ENCODE peak calls at places on chromosomes 4 and X, in nine cellular contexts. One of them, this sample, is unnamed.

GRCh38 chr4:9947168-9948062 is 73.9 kb downstream of the SLC2A9 start:
- DNase-seq in HFF-Myc: no peak
- DNase-seq in fibroblast of the aortic adventitia: no peak
- DNase-seq in Calu3: no peak
- DNase-seq in uterus: no peak
- DNase-seq in WTC11: no peak
- DNase-seq in mesothelial cell of epicardium: no peak
- DNase-seq in psoas muscle: no peak
- DNase-seq in MCF 10A: no peak
- DNase-seq in this sample: no peak

GRCh38 chrX:18422886-18423285 is 2.5 kb upstream of the CDKL5 start:
- DNase-seq in HFF-Myc: no peak
- DNase-seq in fibroblast of the aortic adventitia: peak
- DNase-seq in Calu3: no peak
- DNase-seq in uterus: no peak
- DNase-seq in WTC11: no peak
- DNase-seq in mesothelial cell of epicardium: no peak
- DNase-seq in psoas muscle: no peak
- DNase-seq in MCF 10A: no peak
- DNase-seq in this sample: no peak

GRCh38 chr4:127732623-127733199 is 2.5 kb downstream of the SLC25A31 start:
- DNase-seq in HFF-Myc: peak
- DNase-seq in fibroblast of the aortic adventitia: peak
- DNase-seq in Calu3: peak
- DNase-seq in uterus: no peak
- DNase-seq in WTC11: no peak
- DNase-seq in mesothelial cell of epicardium: no peak
- DNase-seq in psoas muscle: no peak
- DNase-seq in MCF 10A: peak
- DNase-seq in this sample: no peak

GRCh38 chr4:119728692-119729593 is 100.3 kb upstream of the PDE5A start:
- DNase-seq in HFF-Myc: no peak
- DNase-seq in fibroblast of the aortic adventitia: peak
- DNase-seq in Calu3: peak
- DNase-seq in uterus: no peak
- DNase-seq in WTC11: no peak
- DNase-seq in mesothelial cell of epicardium: no peak
- DNase-seq in psoas muscle: no peak
- DNase-seq in MCF 10A: peak
- DNase-seq in this sample: no peak

GRCh38 chrX:130024127-130024526 is 41.7 kb downstream of the BCORL1 start:
- DNase-seq in HFF-Myc: peak
- DNase-seq in fibroblast of the aortic adventitia: peak
- DNase-seq in Calu3: peak
- DNase-seq in uterus: peak
- DNase-seq in WTC11: peak
- DNase-seq in mesothelial cell of epicardium: no peak
- DNase-seq in psoas muscle: peak
- DNase-seq in MCF 10A: peak
- DNase-seq in this sample: peak

GRCh38 chr4:185735887-185736286 is 76.1 kb downstream of the SORBS2 start:
- DNase-seq in HFF-Myc: no peak
- DNase-seq in fibroblast of the aortic adventitia: no peak
- DNase-seq in Calu3: no peak
- DNase-seq in uterus: no peak
- DNase-seq in WTC11: no peak
- DNase-seq in mesothelial cell of epicardium: no peak
- DNase-seq in psoas muscle: no peak
- DNase-seq in MCF 10A: peak
- DNase-seq in this sample: no peak

GRCh38 chr4:186067757-186068385 is 1.1 kb upstream of the TLR3 start:
- DNase-seq in HFF-Myc: peak
- DNase-seq in fibroblast of the aortic adventitia: peak
- DNase-seq in Calu3: peak
- DNase-seq in uterus: peak
- DNase-seq in WTC11: peak
- DNase-seq in mesothelial cell of epicardium: no peak
- DNase-seq in psoas muscle: no peak
- DNase-seq in MCF 10A: peak
- DNase-seq in this sample: peak

GRCh38 chr4:89745708-89746107 is 91.3 kb downstream of the SNCA start:
- DNase-seq in HFF-Myc: no peak
- DNase-seq in fibroblast of the aortic adventitia: no peak
- DNase-seq in Calu3: no peak
- DNase-seq in uterus: no peak
- DNase-seq in WTC11: no peak
- DNase-seq in mesothelial cell of epicardium: no peak
- DNase-seq in psoas muscle: no peak
- DNase-seq in MCF 10A: no peak
- DNase-seq in this sample: no peak

GRCh38 chr4:95204873-95205272 is 343.9 kb downstream of the UNC5C start:
- DNase-seq in HFF-Myc: no peak
- DNase-seq in fibroblast of the aortic adventitia: no peak
- DNase-seq in Calu3: peak
- DNase-seq in uterus: no peak
- DNase-seq in WTC11: peak
- DNase-seq in mesothelial cell of epicardium: no peak
- DNase-seq in psoas muscle: no peak
- DNase-seq in MCF 10A: peak
- DNase-seq in this sample: no peak

GRCh38 chr4:25058796-25059195 is 28.1 kb upstream of the LGI2 start:
- DNase-seq in HFF-Myc: no peak
- DNase-seq in fibroblast of the aortic adventitia: no peak
- DNase-seq in Calu3: no peak
- DNase-seq in uterus: no peak
- DNase-seq in WTC11: no peak
- DNase-seq in mesothelial cell of epicardium: no peak
- DNase-seq in psoas muscle: no peak
- DNase-seq in MCF 10A: no peak
- DNase-seq in this sample: no peak

GRCh38 chr4:73664470-73664869 is 44.2 kb upstream of the RASSF6 start:
- DNase-seq in HFF-Myc: no peak
- DNase-seq in fibroblast of the aortic adventitia: peak
- DNase-seq in Calu3: no peak
- DNase-seq in uterus: no peak
- DNase-seq in WTC11: no peak
- DNase-seq in mesothelial cell of epicardium: no peak
- DNase-seq in psoas muscle: no peak
- DNase-seq in MCF 10A: no peak
- DNase-seq in this sample: no peak

GRCh38 chr4:7964890-7965662 is 25.4 kb upstream of the AFAP1 start:
- DNase-seq in HFF-Myc: no peak
- DNase-seq in fibroblast of the aortic adventitia: peak
- DNase-seq in Calu3: peak
- DNase-seq in uterus: peak
- DNase-seq in WTC11: no peak
- DNase-seq in mesothelial cell of epicardium: no peak
- DNase-seq in psoas muscle: peak
- DNase-seq in MCF 10A: peak
- DNase-seq in this sample: peak

GRCh38 chrX:38578152-38578551 is 16.8 kb downstream of the TSPAN7 start:
- DNase-seq in HFF-Myc: no peak
- DNase-seq in fibroblast of the aortic adventitia: no peak
- DNase-seq in Calu3: no peak
- DNase-seq in uterus: no peak
- DNase-seq in WTC11: no peak
- DNase-seq in mesothelial cell of epicardium: no peak
- DNase-seq in psoas muscle: no peak
- DNase-seq in MCF 10A: no peak
- DNase-seq in this sample: no peak

GRCh38 chrX:78532363-78532762 is 126.8 kb downstream of the RTL3 start:
- DNase-seq in HFF-Myc: no peak
- DNase-seq in fibroblast of the aortic adventitia: peak
- DNase-seq in Calu3: no peak
- DNase-seq in uterus: no peak
- DNase-seq in WTC11: no peak
- DNase-seq in mesothelial cell of epicardium: no peak
- DNase-seq in psoas muscle: no peak
- DNase-seq in MCF 10A: no peak
- DNase-seq in this sample: no peak

GRCh38 chr4:136301773-136302172 is 1230.5 kb downstream of the PCDH18 start:
- DNase-seq in HFF-Myc: no peak
- DNase-seq in fibroblast of the aortic adventitia: no peak
- DNase-seq in Calu3: no peak
- DNase-seq in uterus: no peak
- DNase-seq in WTC11: no peak
- DNase-seq in mesothelial cell of epicardium: no peak
- DNase-seq in psoas muscle: no peak
- DNase-seq in MCF 10A: no peak
- DNase-seq in this sample: no peak

GRCh38 chr4:80172203-80172602 is 25.1 kb upstream of the PRDM8 start:
- DNase-seq in HFF-Myc: no peak
- DNase-seq in fibroblast of the aortic adventitia: no peak
- DNase-seq in Calu3: no peak
- DNase-seq in uterus: no peak
- DNase-seq in WTC11: no peak
- DNase-seq in mesothelial cell of epicardium: no peak
- DNase-seq in psoas muscle: no peak
- DNase-seq in MCF 10A: no peak
- DNase-seq in this sample: no peak

GRCh38 chrX:22760513-22761057 is 239.2 kb upstream of the DDX53 start:
- DNase-seq in HFF-Myc: no peak
- DNase-seq in fibroblast of the aortic adventitia: no peak
- DNase-seq in Calu3: no peak
- DNase-seq in uterus: no peak
- DNase-seq in WTC11: no peak
- DNase-seq in mesothelial cell of epicardium: no peak
- DNase-seq in psoas muscle: no peak
- DNase-seq in MCF 10A: no peak
- DNase-seq in this sample: no peak
- TF ChIP-seq CTCF in HFF-Myc: no peak
- TF ChIP-seq CTCF in fibroblast of the aortic adventitia: no peak
- TF ChIP-seq CTCF in Calu3: no peak
- TF ChIP-seq CTCF in uterus: no peak
- TF ChIP-seq CTCF in WTC11: no peak
- TF ChIP-seq CTCF in mesothelial cell of epicardium: no peak
- TF ChIP-seq CTCF in psoas muscle: no peak
- TF ChIP-seq CTCF in MCF 10A: peak
- TF ChIP-seq CTCF in this sample: no peak

DNA sequence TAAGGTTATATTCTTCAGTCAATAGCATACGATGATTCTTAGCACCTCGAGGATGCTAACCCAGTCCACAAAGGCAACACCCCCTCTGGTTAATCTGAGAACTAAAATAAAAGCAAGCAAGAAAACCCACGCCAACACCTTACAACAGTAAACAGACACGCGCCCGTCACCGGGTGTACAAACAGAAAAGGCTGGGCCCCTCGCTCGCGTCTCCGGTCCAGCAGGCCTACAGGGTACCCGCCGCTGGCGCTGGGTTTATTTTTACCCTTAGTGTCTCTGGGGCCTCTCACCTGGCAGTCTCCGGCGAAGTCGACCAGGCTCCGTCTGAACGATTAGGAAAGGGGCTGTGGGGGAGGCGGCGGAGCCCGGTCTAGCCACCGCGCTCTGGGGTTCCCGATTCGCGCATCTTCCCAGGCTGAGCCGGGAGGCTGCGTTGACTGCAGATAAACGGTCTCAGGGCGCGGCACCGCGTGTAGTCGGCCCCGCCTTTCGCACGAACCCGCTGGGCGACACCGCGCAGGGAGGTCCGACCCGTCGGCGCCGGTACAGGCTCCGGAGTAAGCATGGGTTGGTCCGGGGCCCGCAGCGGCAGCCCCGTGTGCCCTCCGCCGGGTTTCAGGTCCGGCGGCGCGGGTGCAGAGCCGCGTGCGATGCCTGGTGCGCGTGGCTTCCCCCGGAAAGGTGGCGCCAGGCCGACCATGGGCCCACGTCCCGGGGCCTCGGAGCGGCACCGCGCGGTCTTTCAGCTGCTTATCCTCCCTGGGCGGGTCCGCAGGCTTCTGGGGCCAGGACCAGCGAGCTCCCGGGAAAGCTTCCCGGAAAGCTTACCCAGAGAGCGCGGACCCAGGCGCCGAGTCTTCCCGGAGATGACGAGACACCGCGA is at the start of gene SLC9B2:
- DNase-seq in HFF-Myc: no peak
- DNase-seq in fibroblast of the aortic adventitia: peak
- DNase-seq in Calu3: peak
- DNase-seq in uterus: peak
- DNase-seq in WTC11: peak
- DNase-seq in mesothelial cell of epicardium: peak
- DNase-seq in psoas muscle: peak
- DNase-seq in MCF 10A: peak
- DNase-seq in this sample: peak
- TF ChIP-seq CTCF in HFF-Myc: no peak
- TF ChIP-seq CTCF in fibroblast of the aortic adventitia: no peak
- TF ChIP-seq CTCF in Calu3: no peak
- TF ChIP-seq CTCF in uterus: no peak
- TF ChIP-seq CTCF in WTC11: no peak
- TF ChIP-seq CTCF in mesothelial cell of epicardium: no peak
- TF ChIP-seq CTCF in psoas muscle: no peak
- TF ChIP-seq CTCF in MCF 10A: no peak
- TF ChIP-seq CTCF in this sample: no peak

DNA sequence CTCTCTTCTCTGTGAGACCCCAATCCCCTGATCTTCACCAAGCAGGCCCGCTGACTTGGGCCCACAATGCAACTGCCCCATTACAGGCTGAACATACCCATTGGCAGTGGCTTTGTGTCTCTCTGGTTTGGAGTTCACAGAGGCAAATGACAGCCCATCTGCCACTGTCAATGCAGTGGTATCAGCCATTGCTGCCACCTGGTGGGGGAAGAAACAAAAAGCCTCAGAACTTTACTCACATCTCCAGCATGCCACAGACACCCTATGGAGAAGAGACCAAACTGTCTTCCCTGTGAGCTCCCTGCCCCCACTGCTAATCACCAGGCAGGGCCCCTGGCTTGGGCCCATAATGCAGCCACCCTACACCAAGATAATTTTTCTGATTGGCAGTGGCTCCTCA is 729.3 kb upstream of the ACTRT1 start:
- DNase-seq in HFF-Myc: no peak
- DNase-seq in fibroblast of the aortic adventitia: no peak
- DNase-seq in Calu3: peak
- DNase-seq in uterus: no peak
- DNase-seq in WTC11: peak
- DNase-seq in mesothelial cell of epicardium: no peak
- DNase-seq in psoas muscle: no peak
- DNase-seq in MCF 10A: peak
- DNase-seq in this sample: no peak
- TF ChIP-seq CTCF in HFF-Myc: no peak
- TF ChIP-seq CTCF in fibroblast of the aortic adventitia: no peak
- TF ChIP-seq CTCF in Calu3: no peak
- TF ChIP-seq CTCF in uterus: no peak
- TF ChIP-seq CTCF in WTC11: no peak
- TF ChIP-seq CTCF in mesothelial cell of epicardium: no peak
- TF ChIP-seq CTCF in psoas muscle: peak
- TF ChIP-seq CTCF in MCF 10A: peak
- TF ChIP-seq CTCF in this sample: no peak

DNA sequence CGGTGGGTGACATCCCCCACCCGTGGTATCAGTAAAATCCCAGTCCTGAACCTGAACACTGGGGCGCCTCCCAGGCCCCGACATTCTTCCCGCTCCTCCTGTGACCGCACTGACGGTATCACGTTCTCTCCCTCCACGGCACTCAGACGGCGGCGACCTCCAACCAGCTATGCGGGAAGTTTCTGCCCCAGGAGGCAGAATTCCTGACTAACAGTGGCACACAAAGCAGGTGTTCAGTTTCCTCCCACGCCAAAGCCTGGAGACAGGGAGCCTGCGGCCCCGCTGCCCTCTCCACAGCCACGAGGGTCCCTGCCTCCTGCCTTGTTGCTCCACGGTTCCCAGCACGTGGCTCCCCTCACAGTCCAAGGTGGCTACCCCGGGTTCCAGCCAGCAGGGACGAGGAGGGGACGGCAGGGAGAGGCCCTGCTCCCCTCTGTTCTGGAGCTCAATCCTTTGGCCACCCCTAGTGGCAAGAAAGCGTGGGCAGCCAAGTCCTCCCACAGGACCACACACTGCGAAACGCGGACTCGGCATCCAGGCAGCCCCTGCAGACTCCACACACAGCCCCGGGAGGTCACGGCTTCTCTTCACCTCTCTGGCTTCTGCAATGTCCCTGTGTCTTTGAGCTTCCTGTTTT is 15.2 kb downstream of the CTBP1 start:
- DNase-seq in HFF-Myc: no peak
- DNase-seq in fibroblast of the aortic adventitia: peak
- DNase-seq in Calu3: no peak
- DNase-seq in uterus: peak
- DNase-seq in WTC11: no peak
- DNase-seq in mesothelial cell of epicardium: no peak
- DNase-seq in psoas muscle: peak
- DNase-seq in MCF 10A: no peak
- DNase-seq in this sample: no peak
- TF ChIP-seq CTCF in HFF-Myc: peak
- TF ChIP-seq CTCF in fibroblast of the aortic adventitia: peak
- TF ChIP-seq CTCF in Calu3: no peak
- TF ChIP-seq CTCF in uterus: peak
- TF ChIP-seq CTCF in WTC11: no peak
- TF ChIP-seq CTCF in mesothelial cell of epicardium: no peak
- TF ChIP-seq CTCF in psoas muscle: no peak
- TF ChIP-seq CTCF in MCF 10A: no peak
- TF ChIP-seq CTCF in this sample: no peak

This sample was measured in natural killer cell.